ENCODE peak calls at places on chromosomes 12 and 14, in seven cellular contexts. O is BE2C, H is Caco-2, F is GM06990, K is uterus, M is dorsolateral prefrontal cortex, X is upper lobe of right lung. D is an unnamed sample.

GRCh38 chr12:94150483-94151225 is 2.3 kb downstream of the PLXNC1 start:
- DNase-seq in O (no peak), H (peak; percentile 47), F (peak; percentile 75), K (peak; percentile 29), M (peak; percentile 48), X (peak; percentile 71), D (peak; percentile 61)

GRCh38 chr12:52029686-52030085 is 21.6 kb upstream of the NR4A1 start:
- DNase-seq in O (peak; percentile 88), H (no peak), F (no peak), K (no peak), M (no peak), X (no peak), D (no peak)

GRCh38 chr12:47410383-47410782 is 295.4 kb downstream of the RPAP3 start:
- DNase-seq in O (no peak), H (no peak), F (no peak), K (no peak), M (no peak), X (no peak), D (no peak)

GRCh38 chr12:18805516-18806248 is 67.8 kb downstream of the CAPZA3 start:
- DNase-seq in O (peak; percentile 17), H (no peak), F (no peak), K (no peak), M (no peak), X (no peak), D (no peak)

GRCh38 chr12:1553546-1553945 is 40.8 kb downstream of the FBXL14 start:
- DNase-seq in O (no peak), H (no peak), F (no peak), K (no peak), M (no peak), X (peak; percentile 29), D (no peak)

GRCh38 chr14:99574099-99574880 is 29.7 kb downstream of the CCDC85C start:
- DNase-seq in O (peak; percentile 78), H (peak; percentile 77), F (no peak), K (peak; percentile 80), M (no peak), X (no peak), D (no peak)

GRCh38 chr14:19743256-19743655 is at the start of gene OR4Q3:
- DNase-seq in O (no peak), H (no peak), F (no peak), K (no peak), M (no peak), X (no peak), D (no peak)

GRCh38 chr14:37591941-37592287 is 3.1 kb downstream of the FOXA1 start:
- DNase-seq in O (no peak), H (no peak), F (no peak), K (no peak), M (no peak), X (peak; percentile 78), D (no peak)

GRCh38 chr14:34044666-34045306 is 93.9 kb upstream of the EGLN3 start:
- DNase-seq in O (no peak), H (no peak), F (no peak), K (no peak), M (no peak), X (no peak), D (no peak)

GRCh38 chr12:15603461-15604085 is 185.6 kb downstream of the EPS8 start:
- DNase-seq in O (no peak), H (no peak), F (no peak), K (no peak), M (no peak), X (no peak), D (no peak)

GRCh38 chr12:111413442-111414086 is 7.8 kb downstream of the SH2B3 start:
- DNase-seq in O (no peak), H (no peak), F (no peak), K (no peak), M (no peak), X (no peak), D (no peak)

GRCh38 chr12:43029971-43030370 is 440.4 kb upstream of the PRICKLE1 start:
- DNase-seq in O (no peak), H (no peak), F (no peak), K (no peak), M (no peak), X (no peak), D (no peak)

GRCh38 chr14:78254911-78255431 is 84.8 kb downstream of the NRXN3 start:
- DNase-seq in O (no peak), H (no peak), F (peak; percentile 9), K (no peak), M (no peak), X (no peak), D (peak; percentile 18)

GRCh38 chr14:34678306-34678705 is 36.1 kb downstream of the CFL2 start:
- DNase-seq in O (no peak), H (no peak), F (no peak), K (no peak), M (no peak), X (no peak), D (no peak)

GRCh38 chr12:82896979-82897378 is 210.3 kb downstream of the TMTC2 start:
- DNase-seq in O (no peak), H (peak; percentile 12), F (no peak), K (no peak), M (no peak), X (no peak), D (no peak)

GRCh38 chr12:6200266-6201198 is at the start of gene CD9:
- DNase-seq in O (peak; percentile 59), H (peak; percentile 85), F (no peak), K (peak; percentile 42), M (no peak), X (peak; percentile 76), D (no peak)

GRCh38 chr14:68824517-68825347 is 31.9 kb upstream of the ZFP36L1 start:
- DNase-seq in O (peak; percentile 90), H (peak; percentile 84), F (no peak), K (peak; percentile 86), M (peak; percentile 25), X (peak; percentile 93), D (peak; percentile 82)
- H3K4me3 ChIP-seq in O (peak overlapping the region; percentile 43), H (no peak overlapping the region), F (no peak overlapping the region), K (no peak overlapping the region), M (no peak overlapping the region), X (no peak overlapping the region), D (no peak overlapping the region)

DNA sequence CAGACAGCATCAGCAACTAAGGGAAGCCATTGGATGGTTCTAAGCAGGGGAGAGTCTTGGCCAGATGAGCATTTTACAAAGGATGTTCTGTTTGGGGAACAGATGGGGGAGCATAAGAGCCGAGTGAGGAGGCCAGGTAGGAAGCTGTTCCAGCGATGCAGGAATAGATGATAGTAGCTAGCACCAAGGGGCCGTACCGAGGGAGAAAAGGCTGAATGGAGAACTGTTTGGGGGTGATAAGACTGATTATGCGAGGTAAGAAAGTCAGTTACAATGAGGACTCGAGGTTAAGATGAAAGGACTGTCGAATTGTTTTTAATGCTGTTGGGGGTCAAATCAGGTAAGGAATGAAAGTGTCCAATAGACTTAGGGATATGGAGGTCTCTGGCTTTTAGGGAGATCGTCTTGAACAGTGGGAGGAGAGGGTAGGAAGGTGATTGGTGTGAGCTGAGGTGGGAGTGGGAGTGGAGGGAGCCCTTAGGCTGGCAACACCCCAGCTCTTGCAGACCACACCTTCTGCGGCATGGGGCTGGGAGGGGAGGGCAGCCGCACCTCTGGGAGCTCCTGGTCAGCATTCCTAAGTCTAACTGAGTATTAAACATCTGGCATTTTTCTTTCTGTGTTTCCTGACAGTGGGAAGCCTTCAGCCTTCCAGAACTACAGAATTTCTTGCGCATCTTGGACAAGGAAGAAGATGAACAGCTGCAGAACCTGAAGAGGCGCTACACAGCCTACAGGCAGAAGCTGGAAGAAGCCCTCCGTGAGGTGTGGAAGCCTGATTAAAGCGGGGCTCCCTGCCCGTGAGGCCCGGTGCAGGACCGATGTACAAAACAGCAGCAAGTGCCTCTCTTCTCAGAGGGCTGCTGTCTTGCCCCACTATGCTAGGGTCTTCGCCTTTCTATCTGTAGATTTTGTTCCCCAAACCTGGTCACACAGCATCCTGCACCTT is 64.8 kb downstream of the GNS start:
- DNase-seq in O (no peak), H (no peak), F (no peak), K (peak; percentile 25), M (no peak), X (no peak), D (no peak)
- TF ChIP-seq CTCF in O (no peak), H (no peak), F (no peak), K (no peak), M (no peak), X (no peak), D (no peak)

GRCh38 chr14:81219210-81219820 is 1.4 kb downstream of the GTF2A1 start:
- DNase-seq in O (peak; percentile 91), H (peak; percentile 93), F (peak; percentile 85), K (peak; percentile 88), M (peak; percentile 91), X (peak; percentile 89), D (peak; percentile 97)

GRCh38 chr14:81220767-81221578 is at the start of gene GTF2A1:
- DNase-seq in O (peak; percentile 96), H (peak; percentile 96), F (peak; percentile 97), K (peak; percentile 96), M (peak; percentile 95), X (peak; percentile 97), D (peak; percentile 97)

GRCh38 chr14:81219821-81220487 is 805 bp downstream of the GTF2A1 start:
- DNase-seq in O (peak; percentile 48), H (peak; percentile 45), F (peak; percentile 53), K (peak; percentile 41), M (peak; percentile 28), X (peak; percentile 81), D (peak; percentile 63)

GRCh38 chr14:81221579-81222102 is 882 bp upstream of the GTF2A1 start:
- DNase-seq in O (no peak), H (peak; percentile 36), F (no peak), K (no peak), M (no peak), X (no peak), D (peak; percentile 24)

GRCh38 chr14:81220488-81220766 is 332 bp downstream of the GTF2A1 start:
- DNase-seq in O (no peak), H (no peak), F (no peak), K (no peak), M (no peak), X (no peak), D (no peak)
- H3K4me3 ChIP-seq in O (peak overlapping the region; percentile 96), H (peak overlapping the region; percentile 77), F (peak overlapping the region; percentile 87), K (peak overlapping the region; percentile 93), M (peak overlapping the region; percentile 92), X (peak overlapping the region; percentile 83), D (peak overlapping the region; percentile 89)

GRCh38 chr12:124864326-124864752 is 675 bp upstream of the SCARB1 start:
- DNase-seq in O (no peak), H (no peak), F (no peak), K (peak; percentile 27), M (no peak), X (no peak), D (no peak)

GRCh38 chr12:124862768-124863408 is 776 bp downstream of the SCARB1 start:
- DNase-seq in O (peak; percentile 58), H (peak; percentile 33), F (peak; percentile 50), K (peak; percentile 21), M (peak; percentile 55), X (no peak), D (peak; percentile 68)

GRCh38 chr12:124861492-124861891 is 2.2 kb downstream of the SCARB1 start:
- DNase-seq in O (peak; percentile 61), H (no peak), F (peak; percentile 56), K (peak; percentile 29), M (peak; percentile 59), X (no peak), D (peak; percentile 72)

GRCh38 chr12:124863409-124864325 is at the start of gene SCARB1:
- DNase-seq in O (peak; percentile 94), H (peak; percentile 92), F (peak; percentile 90), K (peak; percentile 87), M (peak; percentile 80), X (peak; percentile 92), D (peak; percentile 93)

GRCh38 chr12:124861898-124862676 is 1.6 kb downstream of the SCARB1 start:
- DNase-seq in O (no peak), H (no peak), F (peak; percentile 40), K (no peak), M (no peak), X (no peak), D (peak; percentile 60)
- TF ChIP-seq CTCF in O (no peak), H (no peak), F (no peak), K (no peak), M (no peak), X (no peak), D (no peak)

D was measured in GM12865.